ENCODE peak calls at places on chromosomes 7 and 10, in nine cellular contexts. One of them, this sample, is unnamed.

GRCh38 chr7:82020076-82020475 is 250.2 kb upstream of the HGF start:
- DNase-seq in heart left ventricle: no peak
- DNase-seq in foreskin keratinocyte: no peak
- DNase-seq in adipocyte: no peak
- DNase-seq in Panc1: no peak
- DNase-seq in CD4-positive, alpha-beta memory T cell: no peak
- DNase-seq in right atrium auricular region: no peak
- DNase-seq in esophagus squamous epithelium: no peak
- DNase-seq in PC-3: no peak
- DNase-seq in this sample: no peak

GRCh38 chr7:103129702-103130557 is 19.0 kb downstream of the NAPEPLD start:
- DNase-seq in esophagus squamous epithelium: no peak
- DNase-seq in PC-3: no peak
- DNase-seq in Panc1: no peak
- DNase-seq in CD4-positive, alpha-beta memory T cell: no peak
- DNase-seq in right atrium auricular region: no peak
- DNase-seq in adipocyte: no peak
- DNase-seq in heart left ventricle: no peak
- DNase-seq in foreskin keratinocyte: no peak
- DNase-seq in this sample: no peak

GRCh38 chr10:129101232-129101980 is 365.6 kb upstream of the MGMT start:
- DNase-seq in esophagus squamous epithelium: no peak
- DNase-seq in right atrium auricular region: peak; percentile 9
- DNase-seq in PC-3: no peak
- DNase-seq in CD4-positive, alpha-beta memory T cell: no peak
- DNase-seq in adipocyte: no peak
- DNase-seq in Panc1: no peak
- DNase-seq in foreskin keratinocyte: no peak
- DNase-seq in heart left ventricle: no peak
- DNase-seq in this sample: peak; percentile 68

GRCh38 chr10:57247271-57247670 is 886.2 kb upstream of the ZWINT start:
- DNase-seq in foreskin keratinocyte: no peak
- DNase-seq in heart left ventricle: no peak
- DNase-seq in PC-3: no peak
- DNase-seq in right atrium auricular region: no peak
- DNase-seq in CD4-positive, alpha-beta memory T cell: no peak
- DNase-seq in adipocyte: no peak
- DNase-seq in esophagus squamous epithelium: no peak
- DNase-seq in Panc1: no peak
- DNase-seq in this sample: no peak

GRCh38 chr7:158275711-158276413 is 311.8 kb downstream of the PTPRN2 start:
- DNase-seq in adipocyte: no peak
- DNase-seq in heart left ventricle: peak; percentile 15
- DNase-seq in foreskin keratinocyte: no peak
- DNase-seq in right atrium auricular region: no peak
- DNase-seq in PC-3: no peak
- DNase-seq in esophagus squamous epithelium: no peak
- DNase-seq in Panc1: no peak
- DNase-seq in CD4-positive, alpha-beta memory T cell: no peak
- DNase-seq in this sample: no peak

GRCh38 chr10:21181451-21181850 is 284.3 kb upstream of the NEBL start:
- DNase-seq in Panc1: no peak
- DNase-seq in right atrium auricular region: no peak
- DNase-seq in esophagus squamous epithelium: no peak
- DNase-seq in PC-3: no peak
- DNase-seq in adipocyte: no peak
- DNase-seq in foreskin keratinocyte: no peak
- DNase-seq in heart left ventricle: no peak
- DNase-seq in CD4-positive, alpha-beta memory T cell: no peak
- DNase-seq in this sample: no peak

GRCh38 chr7:32059289-32060045 is 10.7 kb downstream of the PDE1C start:
- DNase-seq in right atrium auricular region: no peak
- DNase-seq in PC-3: peak; percentile 43
- DNase-seq in foreskin keratinocyte: no peak
- DNase-seq in Panc1: no peak
- DNase-seq in adipocyte: peak; percentile 66
- DNase-seq in heart left ventricle: no peak
- DNase-seq in CD4-positive, alpha-beta memory T cell: no peak
- DNase-seq in esophagus squamous epithelium: no peak
- DNase-seq in this sample: no peak

GRCh38 chr7:129851810-129852209 is 101.0 kb downstream of the UBE2H start:
- DNase-seq in CD4-positive, alpha-beta memory T cell: no peak
- DNase-seq in heart left ventricle: no peak
- DNase-seq in right atrium auricular region: no peak
- DNase-seq in Panc1: no peak
- DNase-seq in PC-3: no peak
- DNase-seq in foreskin keratinocyte: no peak
- DNase-seq in esophagus squamous epithelium: no peak
- DNase-seq in adipocyte: no peak
- DNase-seq in this sample: no peak

GRCh38 chr7:157009778-157010587 is 480 bp downstream of the MNX1 start:
- DNase-seq in CD4-positive, alpha-beta memory T cell: no peak
- DNase-seq in Panc1: no peak
- DNase-seq in esophagus squamous epithelium: no peak
- DNase-seq in right atrium auricular region: no peak
- DNase-seq in PC-3: no peak
- DNase-seq in heart left ventricle: no peak
- DNase-seq in adipocyte: no peak
- DNase-seq in foreskin keratinocyte: no peak
- DNase-seq in this sample: no peak

GRCh38 chr7:102319671-102320070 is 33.0 kb downstream of the SH2B2 start:
- DNase-seq in heart left ventricle: no peak
- DNase-seq in adipocyte: no peak
- DNase-seq in Panc1: no peak
- DNase-seq in PC-3: no peak
- DNase-seq in CD4-positive, alpha-beta memory T cell: no peak
- DNase-seq in esophagus squamous epithelium: no peak
- DNase-seq in right atrium auricular region: no peak
- DNase-seq in foreskin keratinocyte: no peak
- DNase-seq in this sample: no peak

GRCh38 chr7:135160858-135161653 is 9.5 kb downstream of the CYREN start:
- DNase-seq in esophagus squamous epithelium: no peak
- DNase-seq in foreskin keratinocyte: no peak
- DNase-seq in adipocyte: no peak
- DNase-seq in right atrium auricular region: no peak
- DNase-seq in CD4-positive, alpha-beta memory T cell: no peak
- DNase-seq in Panc1: no peak
- DNase-seq in heart left ventricle: peak; percentile 39
- DNase-seq in PC-3: no peak
- DNase-seq in this sample: no peak

GRCh38 chr7:27914409-27914808 is 174.4 kb downstream of the TAX1BP1 start:
- DNase-seq in heart left ventricle: no peak
- DNase-seq in esophagus squamous epithelium: no peak
- DNase-seq in PC-3: no peak
- DNase-seq in adipocyte: no peak
- DNase-seq in foreskin keratinocyte: no peak
- DNase-seq in right atrium auricular region: no peak
- DNase-seq in Panc1: no peak
- DNase-seq in CD4-positive, alpha-beta memory T cell: no peak
- DNase-seq in this sample: no peak

DNA sequence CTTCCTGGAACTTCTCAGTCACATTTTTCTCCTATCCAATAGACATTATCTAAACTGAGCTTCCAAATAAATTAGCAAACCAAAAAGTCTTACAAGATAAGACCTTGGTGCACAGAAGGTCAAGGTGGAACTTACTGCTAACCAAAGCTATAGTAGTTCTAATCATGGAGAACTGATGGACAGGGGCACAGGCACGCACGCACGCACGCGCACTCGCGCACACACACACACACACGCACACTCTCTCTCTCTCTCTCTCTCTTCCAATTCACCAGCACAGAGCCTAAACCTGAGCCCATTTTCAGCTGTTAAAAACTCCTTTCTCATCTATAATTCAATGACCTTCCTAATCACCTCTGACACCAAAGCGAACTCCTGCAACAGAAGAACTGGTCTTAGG is 7.5 kb downstream of the FGFR2 start:
- DNase-seq in PC-3: no peak
- DNase-seq in heart left ventricle: no peak
- DNase-seq in foreskin keratinocyte: no peak
- DNase-seq in right atrium auricular region: no peak
- DNase-seq in CD4-positive, alpha-beta memory T cell: no peak
- DNase-seq in esophagus squamous epithelium: no peak
- DNase-seq in adipocyte: no peak
- DNase-seq in Panc1: no peak
- DNase-seq in this sample: no peak
- H3K27me3 ChIP-seq in PC-3: peaks cover 52% of the 10 kb centered on the region
- H3K27me3 ChIP-seq in heart left ventricle: peaks cover 3% of the 10 kb centered on the region
- H3K27me3 ChIP-seq in foreskin keratinocyte: no peaks in the 10 kb centered on the region
- H3K27me3 ChIP-seq in right atrium auricular region: no peaks in the 10 kb centered on the region
- H3K27me3 ChIP-seq in CD4-positive, alpha-beta memory T cell: no peaks in the 10 kb centered on the region
- H3K27me3 ChIP-seq in esophagus squamous epithelium: no peaks in the 10 kb centered on the region
- H3K27me3 ChIP-seq in adipocyte: peaks cover 13% of the 10 kb centered on the region
- H3K27me3 ChIP-seq in Panc1: no peaks in the 10 kb centered on the region
- H3K27me3 ChIP-seq in this sample: no peaks in the 10 kb centered on the region

GRCh38 chr7:21030237-21030636 is 243.6 kb upstream of the SP8 start:
- DNase-seq in adipocyte: no peak
- DNase-seq in right atrium auricular region: no peak
- DNase-seq in CD4-positive, alpha-beta memory T cell: no peak
- DNase-seq in Panc1: no peak
- DNase-seq in heart left ventricle: no peak
- DNase-seq in PC-3: no peak
- DNase-seq in esophagus squamous epithelium: no peak
- DNase-seq in foreskin keratinocyte: no peak
- DNase-seq in this sample: no peak
- H3K27me3 ChIP-seq in adipocyte: no peaks in the 10 kb centered on the region
- H3K27me3 ChIP-seq in right atrium auricular region: no peaks in the 10 kb centered on the region
- H3K27me3 ChIP-seq in CD4-positive, alpha-beta memory T cell: no peaks in the 10 kb centered on the region
- H3K27me3 ChIP-seq in Panc1: no peaks in the 10 kb centered on the region
- H3K27me3 ChIP-seq in heart left ventricle: no peaks in the 10 kb centered on the region
- H3K27me3 ChIP-seq in PC-3: peaks cover 52% of the 10 kb centered on the region
- H3K27me3 ChIP-seq in esophagus squamous epithelium: no peaks in the 10 kb centered on the region
- H3K27me3 ChIP-seq in foreskin keratinocyte: no peaks in the 10 kb centered on the region
- H3K27me3 ChIP-seq in this sample: no peaks in the 10 kb centered on the region

DNA sequence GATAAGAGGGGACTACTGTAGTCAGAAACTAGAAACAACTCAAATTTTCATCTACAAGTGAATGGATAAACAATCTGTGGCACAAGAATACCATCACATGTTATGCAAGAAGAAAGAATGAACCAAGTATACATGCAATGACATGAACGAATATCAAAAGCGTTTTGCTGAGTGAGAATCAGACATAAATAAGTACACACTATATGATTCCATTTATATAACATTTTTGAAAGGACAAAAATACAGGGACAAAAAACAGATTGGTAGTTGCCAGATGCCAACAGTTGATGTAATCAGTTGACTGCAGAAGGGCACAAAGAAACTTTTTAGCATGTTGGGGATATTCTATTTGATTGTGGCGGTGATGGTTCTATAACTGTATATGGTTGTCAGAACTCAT is 33.6 kb downstream of the CTNNA3 start:
- DNase-seq in heart left ventricle: no peak
- DNase-seq in right atrium auricular region: no peak
- DNase-seq in Panc1: no peak
- DNase-seq in PC-3: no peak
- DNase-seq in adipocyte: no peak
- DNase-seq in CD4-positive, alpha-beta memory T cell: no peak
- DNase-seq in foreskin keratinocyte: no peak
- DNase-seq in esophagus squamous epithelium: no peak
- DNase-seq in this sample: no peak
- H3K27me3 ChIP-seq in heart left ventricle: no peaks in the 10 kb centered on the region
- H3K27me3 ChIP-seq in right atrium auricular region: no peaks in the 10 kb centered on the region
- H3K27me3 ChIP-seq in Panc1: no peaks in the 10 kb centered on the region
- H3K27me3 ChIP-seq in PC-3: peaks cover 48% of the 10 kb centered on the region
- H3K27me3 ChIP-seq in adipocyte: peaks cover 5% of the 10 kb centered on the region
- H3K27me3 ChIP-seq in CD4-positive, alpha-beta memory T cell: no peaks in the 10 kb centered on the region
- H3K27me3 ChIP-seq in foreskin keratinocyte: no peaks in the 10 kb centered on the region
- H3K27me3 ChIP-seq in esophagus squamous epithelium: no peaks in the 10 kb centered on the region
- H3K27me3 ChIP-seq in this sample: peaks cover 11% of the 10 kb centered on the region

GRCh38 chr10:22332116-22332692 is 11.3 kb downstream of the BMI1 start:
- DNase-seq in esophagus squamous epithelium: no peak
- DNase-seq in heart left ventricle: no peak
- DNase-seq in CD4-positive, alpha-beta memory T cell: no peak
- DNase-seq in PC-3: no peak
- DNase-seq in adipocyte: no peak
- DNase-seq in Panc1: no peak
- DNase-seq in foreskin keratinocyte: no peak
- DNase-seq in right atrium auricular region: no peak
- DNase-seq in this sample: no peak
- H3K27me3 ChIP-seq in esophagus squamous epithelium: peaks cover 18% of the 10 kb centered on the region
- H3K27me3 ChIP-seq in heart left ventricle: peaks cover 20% of the 10 kb centered on the region
- H3K27me3 ChIP-seq in CD4-positive, alpha-beta memory T cell: peaks cover 15% of the 10 kb centered on the region
- H3K27me3 ChIP-seq in PC-3: no peaks in the 10 kb centered on the region
- H3K27me3 ChIP-seq in adipocyte: peaks cover 17% of the 10 kb centered on the region
- H3K27me3 ChIP-seq in Panc1: peaks cover 4% of the 10 kb centered on the region
- H3K27me3 ChIP-seq in foreskin keratinocyte: peaks cover 36% of the 10 kb centered on the region
- H3K27me3 ChIP-seq in right atrium auricular region: peaks cover 27% of the 10 kb centered on the region
- H3K27me3 ChIP-seq in this sample: peaks cover 10% of the 10 kb centered on the region

DNA sequence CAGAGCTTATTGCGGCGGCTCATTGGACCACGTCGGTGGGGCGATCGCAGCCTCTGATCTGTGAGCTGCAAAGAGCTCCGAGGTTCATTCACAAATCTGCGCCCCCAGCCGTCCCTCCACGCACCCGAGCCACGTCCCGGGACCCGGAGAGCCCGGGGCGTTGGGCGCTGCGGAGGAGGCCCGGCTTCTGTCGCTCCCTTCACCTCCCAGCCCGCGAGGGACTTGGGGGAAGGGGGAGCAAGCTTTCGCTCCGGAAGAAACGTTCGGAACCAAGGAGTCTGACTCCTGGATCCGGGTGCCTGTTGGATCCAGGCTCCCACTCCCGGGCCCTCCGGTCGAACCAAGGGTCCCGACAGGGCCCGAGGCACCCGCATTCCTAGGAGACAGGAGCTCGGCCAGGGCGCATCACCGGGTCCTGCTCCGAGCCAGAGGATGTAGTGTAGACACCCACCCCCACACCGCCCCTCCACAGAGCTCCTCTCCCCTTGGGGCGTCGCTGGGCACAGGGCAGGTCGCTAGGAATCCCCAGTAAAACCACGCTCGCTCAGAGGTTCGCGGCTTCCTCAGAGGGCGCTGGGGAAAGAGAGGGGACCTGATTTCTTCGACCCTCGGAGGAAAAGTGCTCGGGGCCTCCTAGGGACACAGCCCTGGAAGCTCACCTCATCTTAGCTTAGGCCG is 7.9 kb upstream of the EN2 start:
- DNase-seq in right atrium auricular region: no peak
- DNase-seq in CD4-positive, alpha-beta memory T cell: no peak
- DNase-seq in adipocyte: no peak
- DNase-seq in esophagus squamous epithelium: no peak
- DNase-seq in Panc1: no peak
- DNase-seq in foreskin keratinocyte: no peak
- DNase-seq in heart left ventricle: no peak
- DNase-seq in PC-3: no peak
- DNase-seq in this sample: no peak
- H3K27me3 ChIP-seq in right atrium auricular region: peaks cover 76% of the 10 kb centered on the region
- H3K27me3 ChIP-seq in CD4-positive, alpha-beta memory T cell: peaks cover 28% of the 10 kb centered on the region
- H3K27me3 ChIP-seq in adipocyte: peaks cover 59% of the 10 kb centered on the region
- H3K27me3 ChIP-seq in esophagus squamous epithelium: peaks cover 48% of the 10 kb centered on the region
- H3K27me3 ChIP-seq in Panc1: peaks cover 34% of the 10 kb centered on the region
- H3K27me3 ChIP-seq in foreskin keratinocyte: peaks cover 87% of the 10 kb centered on the region
- H3K27me3 ChIP-seq in heart left ventricle: peaks cover 74% of the 10 kb centered on the region
- H3K27me3 ChIP-seq in PC-3: peaks cover 47% of the 10 kb centered on the region
- H3K27me3 ChIP-seq in this sample: peaks cover 12% of the 10 kb centered on the region

GRCh38 chr7:18165176-18165575 is 137.5 kb upstream of the PRPS1L1 start:
- DNase-seq in foreskin keratinocyte: no peak
- DNase-seq in right atrium auricular region: no peak
- DNase-seq in CD4-positive, alpha-beta memory T cell: no peak
- DNase-seq in Panc1: no peak
- DNase-seq in esophagus squamous epithelium: no peak
- DNase-seq in heart left ventricle: no peak
- DNase-seq in adipocyte: peak; percentile 74
- DNase-seq in PC-3: peak; percentile 21
- DNase-seq in this sample: no peak
- H3K27me3 ChIP-seq in foreskin keratinocyte: peaks cover 3% of the 10 kb centered on the region
- H3K27me3 ChIP-seq in right atrium auricular region: no peaks in the 10 kb centered on the region
- H3K27me3 ChIP-seq in CD4-positive, alpha-beta memory T cell: no peaks in the 10 kb centered on the region
- H3K27me3 ChIP-seq in Panc1: peaks cover under 1% of the 10 kb centered on the region
- H3K27me3 ChIP-seq in esophagus squamous epithelium: no peaks in the 10 kb centered on the region
- H3K27me3 ChIP-seq in heart left ventricle: no peaks in the 10 kb centered on the region
- H3K27me3 ChIP-seq in adipocyte: no peaks in the 10 kb centered on the region
- H3K27me3 ChIP-seq in PC-3: no peaks in the 10 kb centered on the region
- H3K27me3 ChIP-seq in this sample: no peaks in the 10 kb centered on the region

This sample was measured in DND-41.